ENCODE peak calls at places on chromosome 13, in nine cellular contexts. P is AG04450, S is heart left ventricle, I is GM12865, Q is neural crest cell, U is cardiac muscle cell, W is omental fat pad, J is NB4, Y is foreskin keratinocyte. R is an unnamed sample.

GRCh38 chr13:59356607-59357006 is 807.1 kb downstream of the DIAPH3 start:
- DNase-seq in P (peak), S (peak), I (peak), Q (no peak), U (peak), W (no peak), J (no peak), Y (no peak), R (no peak)

GRCh38 chr13:43388282-43389034 is 365.1 kb downstream of the DNAJC15 start:
- DNase-seq in P (no peak), S (no peak), I (no peak), Q (no peak), U (no peak), W (no peak), J (no peak), Y (peak), R (no peak)

GRCh38 chr13:65892859-65893258 is 1337.3 kb downstream of the PCDH9 start:
- DNase-seq in P (no peak), S (no peak), I (no peak), Q (no peak), U (peak), W (no peak), J (no peak), Y (peak), R (peak)

GRCh38 chr13:113897161-113897560 is 33.3 kb upstream of the GAS6 start:
- DNase-seq in P (peak), S (peak), I (no peak), Q (no peak), U (peak), W (peak), J (no peak), Y (peak), R (peak)

GRCh38 chr13:50838031-50838430 is 5.5 kb downstream of the DLEU7 start:
- DNase-seq in P (no peak), S (no peak), I (no peak), Q (no peak), U (no peak), W (no peak), J (no peak), Y (no peak), R (peak)

GRCh38 chr13:41311607-41312500 is 787 bp downstream of the NAA16 start:
- DNase-seq in P (no peak), S (peak), I (peak), Q (peak), U (peak), W (peak), J (peak), Y (peak), R (peak)

GRCh38 chr13:30158774-30159445 is 148.4 kb downstream of the KATNAL1 start:
- DNase-seq in P (peak), S (no peak), I (peak), Q (no peak), U (peak), W (no peak), J (peak), Y (no peak), R (peak)

GRCh38 chr13:64186503-64186902 is 2770.9 kb upstream of the PCDH20 start:
- DNase-seq in P (no peak), S (no peak), I (no peak), Q (no peak), U (peak), W (no peak), J (no peak), Y (no peak), R (no peak)

GRCh38 chr13:85724554-85725432 is 74.4 kb downstream of the SLITRK6 start:
- DNase-seq in P (peak), S (no peak), I (no peak), Q (no peak), U (no peak), W (no peak), J (no peak), Y (no peak), R (peak)

GRCh38 chr13:106997696-106998095 is 429.8 kb upstream of the ARGLU1 start:
- DNase-seq in P (no peak), S (no peak), I (no peak), Q (no peak), U (no peak), W (no peak), J (no peak), Y (no peak), R (no peak)

GRCh38 chr13:42592915-42593718 is 19.2 kb downstream of the TNFSF11 start:
- DNase-seq in P (no peak), S (no peak), I (no peak), Q (no peak), U (no peak), W (no peak), J (no peak), Y (no peak), R (no peak)

GRCh38 chr13:53758946-53759345 is 730.3 kb downstream of the OLFM4 start:
- DNase-seq in P (no peak), S (no peak), I (no peak), Q (no peak), U (no peak), W (no peak), J (no peak), Y (no peak), R (no peak)

GRCh38 chr13:28415994-28416411 is 78.9 kb downstream of the FLT1 start:
- DNase-seq in P (no peak), S (no peak), I (peak), Q (no peak), U (no peak), W (no peak), J (peak), Y (no peak), R (no peak)

GRCh38 chr13:33153421-33154381 is 131.9 kb downstream of the STARD13 start:
- DNase-seq in P (no peak), S (peak), I (no peak), Q (no peak), U (peak), W (no peak), J (no peak), Y (no peak), R (peak)

GRCh38 chr13:39913928-39914327 is 258.5 kb downstream of the COG6 start:
- DNase-seq in P (no peak), S (no peak), I (no peak), Q (no peak), U (peak), W (no peak), J (peak), Y (peak), R (peak)

GRCh38 chr13:111597041-111598017 is 276.9 kb downstream of the TEX29 start:
- DNase-seq in P (no peak), S (no peak), I (no peak), Q (no peak), U (no peak), W (no peak), J (no peak), Y (no peak), R (no peak)

GRCh38 chr13:94327318-94327717 is 152.2 kb downstream of the DCT start:
- DNase-seq in P (no peak), S (no peak), I (peak), Q (no peak), U (no peak), W (no peak), J (no peak), Y (no peak), R (no peak)

GRCh38 chr13:93425411-93425810 is 198.8 kb downstream of the GPC6 start:
- DNase-seq in P (no peak), S (no peak), I (no peak), Q (no peak), U (peak), W (no peak), J (no peak), Y (no peak), R (no peak)

GRCh38 chr13:45833242-45833641 is 18.3 kb downstream of the SIAH3 start:
- DNase-seq in P (no peak), S (no peak), I (no peak), Q (no peak), U (no peak), W (no peak), J (no peak), Y (no peak), R (no peak)

GRCh38 chr13:109370486-109370885 is 415.9 kb downstream of the IRS2 start:
- DNase-seq in P (no peak), S (no peak), I (no peak), Q (no peak), U (no peak), W (no peak), J (no peak), Y (no peak), R (no peak)

GRCh38 chr13:22076658-22077057 is 405.8 kb downstream of the FGF9 start:
- DNase-seq in P (no peak), S (no peak), I (peak), Q (no peak), U (no peak), W (no peak), J (no peak), Y (no peak), R (no peak)

GRCh38 chr13:72126424-72126823 is 259.4 kb upstream of the DACH1 start:
- DNase-seq in P (no peak), S (no peak), I (no peak), Q (no peak), U (no peak), W (no peak), J (no peak), Y (no peak), R (no peak)

GRCh38 chr13:30033681-30034447 is 183.4 kb upstream of the UBL3 start:
- DNase-seq in P (peak), S (no peak), I (no peak), Q (no peak), U (peak), W (no peak), J (peak), Y (peak), R (peak)

GRCh38 chr13:106432636-106433035 is 102.8 kb downstream of the EFNB2 start:
- DNase-seq in P (no peak), S (no peak), I (no peak), Q (no peak), U (peak), W (no peak), J (no peak), Y (peak), R (peak)

GRCh38 chr13:39263531-39263930 is 225.3 kb downstream of the NHLRC3 start:
- DNase-seq in P (no peak), S (no peak), I (no peak), Q (no peak), U (no peak), W (no peak), J (no peak), Y (no peak), R (no peak)

GRCh38 chr13:50511877-50512332 is 331.6 kb downstream of the DLEU7 start:
- DNase-seq in P (no peak), S (no peak), I (peak), Q (no peak), U (no peak), W (no peak), J (peak), Y (no peak), R (no peak)

GRCh38 chr13:92158335-92158734 is 759.9 kb downstream of the GPC5 start:
- DNase-seq in P (no peak), S (no peak), I (no peak), Q (no peak), U (peak), W (no peak), J (peak), Y (peak), R (no peak)

GRCh38 chr13:73914119-73914518 is 220.1 kb downstream of the KLF12 start:
- DNase-seq in P (no peak), S (no peak), I (peak), Q (no peak), U (peak), W (no peak), J (peak), Y (no peak), R (no peak)

GRCh38 chr13:43783820-43784219 is 3.0 kb downstream of the ENOX1 start:
- DNase-seq in P (no peak), S (no peak), I (peak), Q (no peak), U (peak), W (no peak), J (no peak), Y (peak), R (peak)

GRCh38 chr13:51856027-51856736 is 5.6 kb upstream of the CCDC70 start:
- DNase-seq in P (no peak), S (no peak), I (no peak), Q (no peak), U (no peak), W (no peak), J (no peak), Y (peak), R (peak)

GRCh38 chr13:28607187-28607955 is 51.6 kb upstream of the POMP start:
- DNase-seq in P (no peak), S (no peak), I (peak), Q (no peak), U (no peak), W (no peak), J (no peak), Y (no peak), R (no peak)

GRCh38 chr13:32117696-32118095 is 86.1 kb downstream of the FRY start:
- DNase-seq in P (no peak), S (peak), I (no peak), Q (no peak), U (no peak), W (no peak), J (peak), Y (no peak), R (no peak)
- TF ChIP-seq CTCF in P (no peak), S (no peak), I (no peak), Q (no peak), U (no peak), W (no peak), J (no peak), Y (no peak), R (no peak)

GRCh38 chr13:24500977-24501376 is 11.6 kb downstream of the PARP4 start:
- DNase-seq in P (no peak), S (no peak), I (no peak), Q (no peak), U (peak), W (no peak), J (no peak), Y (peak), R (peak)
- TF ChIP-seq CTCF in P (no peak), S (no peak), I (no peak), Q (no peak), U (no peak), W (no peak), J (no peak), Y (no peak), R (no peak)

GRCh38 chr13:100689191-100689590 is 14.6 kb upstream of the TMTC4 start:
- DNase-seq in P (no peak), S (no peak), I (no peak), Q (no peak), U (no peak), W (no peak), J (no peak), Y (no peak), R (no peak)

GRCh38 chr13:100694722-100695644 is 20.4 kb upstream of the TMTC4 start:
- DNase-seq in P (no peak), S (no peak), I (no peak), Q (peak), U (peak), W (no peak), J (peak), Y (peak), R (peak)
- TF ChIP-seq CTCF in P (peak), S (no peak), I (peak), Q (peak), U (peak), W (no peak), J (peak), Y (peak), R (peak)

GRCh38 chr13:87314822-87315221 is 356.3 kb upstream of the SLITRK5 start:
- DNase-seq in P (no peak), S (no peak), I (no peak), Q (no peak), U (no peak), W (no peak), J (no peak), Y (no peak), R (no peak)

DNA sequence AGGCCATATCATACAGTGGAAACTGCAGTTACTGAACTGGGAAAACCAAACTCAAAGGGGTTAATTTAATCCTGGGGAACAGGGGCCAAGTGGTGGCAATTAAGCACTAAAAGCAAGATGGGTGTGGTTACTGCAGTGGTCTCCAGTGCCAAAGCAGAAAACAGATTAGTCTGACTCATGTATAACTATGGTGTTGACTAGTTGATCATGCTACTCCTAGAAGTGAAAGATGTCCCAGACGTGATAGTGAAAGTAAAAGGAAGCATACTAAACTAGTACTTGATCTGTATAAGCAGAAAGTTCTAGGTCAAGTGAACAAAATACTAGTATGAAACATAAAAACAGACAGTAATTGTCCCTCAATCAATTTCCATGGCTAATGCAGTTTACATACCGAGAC is 360.0 kb upstream of the SLITRK5 start:
- DNase-seq in P (no peak), S (no peak), I (no peak), Q (no peak), U (no peak), W (no peak), J (no peak), Y (no peak), R (no peak)
- TF ChIP-seq CTCF in P (no peak), S (no peak), I (no peak), Q (no peak), U (no peak), W (no peak), J (no peak), Y (no peak), R (no peak)

GRCh38 chr13:97659602-97660001 is 225.6 kb downstream of the RAP2A start:
- DNase-seq in P (peak), S (no peak), I (peak), Q (no peak), U (peak), W (no peak), J (peak), Y (no peak), R (peak)
- TF ChIP-seq CTCF in P (peak), S (peak), I (peak), Q (peak), U (peak), W (no peak), J (peak), Y (peak), R (peak)

R was measured in foreskin fibroblast.